ENCODE peak calls at places on chromosomes 2 and 18, in four cellular contexts. G is fibroblast of lung, J is transverse colon, P is psoas muscle. R is an unnamed sample.

GRCh38 chr2:175167076-175167791 is 769 bp downstream of the ATF2 start:
- DNase-seq in G (peak), J (peak), P (peak), R (no peak)

GRCh38 chr2:182587831-182588230 is 128.2 kb upstream of the DNAJC10 start:
- DNase-seq in G (peak), J (no peak), P (no peak), R (peak)

GRCh38 chr2:154556607-154557006 is 141.9 kb upstream of the KCNJ3 start:
- DNase-seq in G (no peak), J (no peak), P (no peak), R (no peak)

GRCh38 chr2:148670773-148671172 is 26.2 kb downstream of the EPC2 start:
- DNase-seq in G (no peak), J (no peak), P (no peak), R (no peak)

GRCh38 chr2:164655750-164656149 is 34.5 kb upstream of the GRB14 start:
- DNase-seq in G (no peak), J (no peak), P (no peak), R (no peak)

GRCh38 chr2:231373184-231373583 is 22.3 kb upstream of the B3GNT7 start:
- DNase-seq in G (no peak), J (no peak), P (no peak), R (no peak)

GRCh38 chr18:7758764-7759163 is 191.6 kb downstream of the PTPRM start:
- DNase-seq in G (no peak), J (no peak), P (no peak), R (no peak)

GRCh38 chr2:34408100-34408499 is 809.0 kb upstream of the FAM98A start:
- DNase-seq in G (no peak), J (no peak), P (no peak), R (no peak)

GRCh38 chr18:64019922-64020756 is 50.3 kb downstream of the SERPINB8 start:
- DNase-seq in G (no peak), J (no peak), P (no peak), R (no peak)

GRCh38 chr2:196168181-196168580 is 3.2 kb downstream of the STK17B start:
- DNase-seq in G (peak), J (no peak), P (no peak), R (no peak)

GRCh38 chr2:226423498-226423960 is 376.1 kb downstream of the IRS1 start:
- DNase-seq in G (peak), J (peak), P (no peak), R (no peak)

GRCh38 chr2:128370468-128371247 is 52.0 kb upstream of the HS6ST1 start:
- DNase-seq in G (no peak), J (peak), P (peak), R (no peak)

GRCh38 chr2:220789961-220790360 is 782.1 kb downstream of the EPHA4 start:
- DNase-seq in G (peak), J (no peak), P (no peak), R (peak)

GRCh38 chr2:217846321-217846743 is 156.5 kb downstream of the TNS1 start:
- DNase-seq in G (no peak), J (no peak), P (peak), R (no peak)

GRCh38 chr18:26493021-26493420 is 55.3 kb downstream of the KCTD1 start:
- DNase-seq in G (peak), J (no peak), P (no peak), R (no peak)

GRCh38 chr18:57294547-57294946 is 57.8 kb upstream of the ST8SIA3 start:
- DNase-seq in G (no peak), J (no peak), P (no peak), R (no peak)

GRCh38 chr18:62131305-62131909 is 55.4 kb downstream of the PIGN start:
- DNase-seq in G (peak), J (peak), P (no peak), R (peak)

GRCh38 chr2:30030361-30030760 is 109.0 kb upstream of the ALK start:
- DNase-seq in G (no peak), J (no peak), P (no peak), R (no peak)

GRCh38 chr2:118852605-118853128 is 5.2 kb upstream of the EN1 start:
- DNase-seq in G (no peak), J (no peak), P (no peak), R (no peak)

GRCh38 chr2:23803275-23803964 is 123.5 kb downstream of the ATAD2B start:
- DNase-seq in G (peak), J (no peak), P (no peak), R (no peak)

GRCh38 chr2:119264781-119265692 is 41.4 kb downstream of the STEAP3 start:
- DNase-seq in G (peak), J (peak), P (peak), R (no peak)

GRCh38 chr2:43224131-43224570 is 2.3 kb downstream of the ZFP36L2 start:
- DNase-seq in G (peak), J (peak), P (peak), R (no peak)

GRCh38 chr18:62486290-62486964 is 36.4 kb upstream of the ZCCHC2 start:
- DNase-seq in G (no peak), J (peak), P (no peak), R (no peak)

GRCh38 chr2:134136702-134137101 is 117.2 kb upstream of the MGAT5 start:
- DNase-seq in G (no peak), J (no peak), P (no peak), R (no peak)

GRCh38 chr2:206970589-206971375 is 31.5 kb downstream of the CPO start:
- DNase-seq in G (no peak), J (no peak), P (no peak), R (no peak)

GRCh38 chr18:68995675-68996074 is 197.8 kb downstream of the CCDC102B start:
- DNase-seq in G (no peak), J (no peak), P (no peak), R (no peak)

GRCh38 chr2:95301876-95302641 is 4.9 kb downstream of the KCNIP3 start:
- DNase-seq in G (no peak), J (no peak), P (no peak), R (no peak)

GRCh38 chr2:150548527-150548926 is 61.1 kb upstream of the RND3 start:
- DNase-seq in G (peak), J (no peak), P (no peak), R (no peak)

GRCh38 chr2:159362816-159363251 is 76.3 kb upstream of the WDSUB1 start:
- DNase-seq in G (peak), J (no peak), P (no peak), R (no peak)

GRCh38 chr2:45851576-45852304 is 200.3 kb downstream of the PRKCE start:
- DNase-seq in G (peak), J (no peak), P (no peak), R (no peak)

GRCh38 chr2:111698743-111699554 is 185.0 kb downstream of the ANAPC1 start:
- DNase-seq in G (peak), J (peak), P (peak), R (peak)

GRCh38 chr2:121288454-121289231 is 3.6 kb upstream of the TFCP2L1 start:
- DNase-seq in G (no peak), J (no peak), P (no peak), R (no peak)

GRCh38 chr2:58146707-58147106 is 94.4 kb downstream of the FANCL start:
- DNase-seq in G (no peak), J (no peak), P (no peak), R (no peak)

GRCh38 chr2:222024934-222025890 is 273.6 kb downstream of the PAX3 start:
- DNase-seq in G (peak), J (no peak), P (no peak), R (no peak)

GRCh38 chr18:46269275-46269674 is 165.1 kb downstream of the HAUS1 start:
- DNase-seq in G (no peak), J (no peak), P (no peak), R (no peak)

GRCh38 chr2:64234785-64235184 is 90.6 kb upstream of the PELI1 start:
- DNase-seq in G (no peak), J (no peak), P (no peak), R (no peak)
- TF ChIP-seq CTCF in G (no peak), J (no peak), P (no peak), R (no peak)

GRCh38 chr2:70144443-70145167 is 46.2 kb downstream of the C2orf42 start:
- DNase-seq in G (no peak), J (no peak), P (no peak), R (no peak)
- TF ChIP-seq CTCF in G (no peak), J (no peak), P (no peak), R (no peak)

GRCh38 chr2:219733746-219734145 is 106.3 kb downstream of the SLC4A3 start:
- DNase-seq in G (no peak), J (no peak), P (no peak), R (no peak)
- TF ChIP-seq CTCF in G (no peak), J (no peak), P (no peak), R (no peak)

DNA sequence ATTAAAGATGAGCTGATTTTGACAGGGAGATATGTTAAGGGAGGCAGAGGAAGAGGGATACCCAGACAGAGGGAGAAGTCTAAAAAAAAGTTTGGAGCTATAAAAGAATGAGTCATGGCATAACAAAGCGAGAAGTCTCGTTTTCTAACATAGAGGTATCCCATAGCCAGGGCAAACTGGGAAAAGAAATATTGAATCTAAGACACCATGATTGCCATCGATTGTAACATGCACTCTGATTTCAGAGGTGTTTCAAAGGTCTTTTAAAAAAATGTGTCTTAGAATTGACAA is 110.7 kb downstream of the MDH1 start:
- DNase-seq in G (peak), J (no peak), P (no peak), R (no peak)
- TF ChIP-seq CTCF in G (no peak), J (no peak), P (no peak), R (no peak)

GRCh38 chr2:74891136-74891764 is 57.3 kb downstream of the HK2 start:
- DNase-seq in G (no peak), J (no peak), P (no peak), R (no peak)
- TF ChIP-seq CTCF in G (no peak), J (no peak), P (no peak), R (no peak)

DNA sequence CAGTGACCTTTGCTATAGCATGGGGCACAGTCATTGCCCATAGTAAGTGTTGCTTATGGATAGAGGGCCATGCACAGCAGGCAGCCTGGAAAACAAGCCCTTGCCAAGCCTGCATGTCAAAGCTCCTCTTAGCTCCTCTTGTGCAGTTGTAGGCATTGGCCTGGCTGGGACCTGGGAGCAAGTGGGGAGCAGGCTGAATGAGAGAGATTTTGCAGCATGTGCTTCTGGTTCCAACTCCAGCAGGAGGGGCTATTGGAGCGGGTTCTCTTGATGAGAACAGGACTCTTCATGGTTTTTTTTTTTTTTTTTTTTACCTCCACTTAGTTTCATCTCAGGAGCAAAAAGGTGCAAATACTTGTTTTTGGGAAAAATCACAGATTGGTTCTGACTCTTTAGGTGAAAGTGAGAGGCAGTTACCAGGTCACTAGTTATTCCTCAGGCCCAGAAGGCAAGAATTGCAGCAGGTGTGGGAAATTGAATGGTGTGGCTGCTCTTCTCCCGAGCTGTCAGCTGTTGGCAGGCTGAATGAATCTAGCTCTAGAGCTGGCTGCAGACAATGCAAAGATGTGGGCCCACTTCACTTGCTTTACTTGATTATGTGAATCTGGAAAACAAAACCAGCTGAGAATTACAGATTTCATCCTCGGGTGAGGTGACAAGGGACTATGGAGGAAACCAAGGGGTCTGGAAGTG is 95.9 kb downstream of the MAP4K4 start:
- DNase-seq in G (peak), J (no peak), P (no peak), R (no peak)
- TF ChIP-seq CTCF in G (no peak), J (no peak), P (no peak), R (peak)

R was measured in AG09319.